ENCODE peak calls at places on chromosomes 2 and 18, in four cellular contexts. One of them, this sample, is unnamed.
A peak's percentile ranks its signal among the peaks of the same experiment; 100 is the strongest.

GRCh38 chr2:144456680-144457079 is 63.2 kb downstream of the ZEB2 start:
- DNase-seq in IMR-90: peak; percentile 97
- DNase-seq in PC-3: peak; percentile 59
- DNase-seq in mucosa of descending colon: no peak
- DNase-seq in this sample: no peak

GRCh38 chr2:15122915-15123314 is 438.2 kb downstream of the NBAS start:
- DNase-seq in IMR-90: peak; percentile 29
- DNase-seq in PC-3: no peak
- DNase-seq in mucosa of descending colon: no peak
- DNase-seq in this sample: no peak

GRCh38 chr2:187627153-187627552 is 72.9 kb upstream of the TFPI start:
- DNase-seq in IMR-90: no peak
- DNase-seq in PC-3: no peak
- DNase-seq in mucosa of descending colon: no peak
- DNase-seq in this sample: no peak

GRCh38 chr2:98815795-98816194 is 84.9 kb upstream of the MGAT4A start:
- DNase-seq in IMR-90: no peak
- DNase-seq in PC-3: no peak
- DNase-seq in mucosa of descending colon: no peak
- DNase-seq in this sample: no peak

GRCh38 chr2:147782521-147782920 is 62.3 kb upstream of the ACVR2A start:
- DNase-seq in IMR-90: peak; percentile 80
- DNase-seq in PC-3: peak; percentile 63
- DNase-seq in mucosa of descending colon: no peak
- DNase-seq in this sample: no peak

GRCh38 chr18:31657823-31658669 is 26.3 kb downstream of the B4GALT6 start:
- DNase-seq in IMR-90: no peak
- DNase-seq in PC-3: no peak
- DNase-seq in mucosa of descending colon: no peak
- DNase-seq in this sample: no peak

GRCh38 chr2:109255594-109255993 is 126.6 kb downstream of the SH3RF3 start:
- DNase-seq in IMR-90: no peak
- DNase-seq in PC-3: no peak
- DNase-seq in mucosa of descending colon: no peak
- DNase-seq in this sample: peak; percentile 14

GRCh38 chr18:46360841-46361240 is 256.7 kb downstream of the HAUS1 start:
- DNase-seq in IMR-90: no peak
- DNase-seq in PC-3: no peak
- DNase-seq in mucosa of descending colon: no peak
- DNase-seq in this sample: no peak

GRCh38 chr2:172698041-172698863 is 37.4 kb upstream of the RAPGEF4 start:
- DNase-seq in IMR-90: peak; percentile 97
- DNase-seq in PC-3: peak; percentile 92
- DNase-seq in mucosa of descending colon: no peak
- DNase-seq in this sample: no peak

GRCh38 chr2:73930386-73930785 is 3.7 kb downstream of the DGUOK start:
- DNase-seq in IMR-90: no peak
- DNase-seq in PC-3: no peak
- DNase-seq in mucosa of descending colon: no peak
- DNase-seq in this sample: no peak

GRCh38 chr2:63424329-63425078 is 163.8 kb downstream of the WDPCP start:
- DNase-seq in IMR-90: peak; percentile 41
- DNase-seq in PC-3: peak; percentile 85
- DNase-seq in mucosa of descending colon: no peak
- DNase-seq in this sample: no peak

GRCh38 chr18:77777126-77777525 is 527.5 kb downstream of the GALR1 start:
- DNase-seq in IMR-90: no peak
- DNase-seq in PC-3: no peak
- DNase-seq in mucosa of descending colon: no peak
- DNase-seq in this sample: no peak

GRCh38 chr2:99410276-99410675 is 73.1 kb downstream of the EIF5B start:
- DNase-seq in IMR-90: no peak
- DNase-seq in PC-3: no peak
- DNase-seq in mucosa of descending colon: no peak
- DNase-seq in this sample: no peak

GRCh38 chr2:156006721-156007618 is 325.6 kb downstream of the NR4A2 start:
- DNase-seq in IMR-90: no peak
- DNase-seq in PC-3: no peak
- DNase-seq in mucosa of descending colon: no peak
- DNase-seq in this sample: no peak

GRCh38 chr2:53545159-53546055 is 222.2 kb upstream of the CHAC2 start:
- DNase-seq in IMR-90: no peak
- DNase-seq in PC-3: no peak
- DNase-seq in mucosa of descending colon: no peak
- DNase-seq in this sample: no peak

GRCh38 chr2:219638217-219638947 is 11.0 kb downstream of the SLC4A3 start:
- DNase-seq in IMR-90: no peak
- DNase-seq in PC-3: peak; percentile 24
- DNase-seq in mucosa of descending colon: no peak
- DNase-seq in this sample: no peak

GRCh38 chr18:60541661-60542060 is 169.1 kb upstream of the MC4R start:
- DNase-seq in IMR-90: no peak
- DNase-seq in PC-3: no peak
- DNase-seq in mucosa of descending colon: no peak
- DNase-seq in this sample: no peak

GRCh38 chr18:48129621-48130082 is 199.2 kb upstream of the SMAD2 start:
- DNase-seq in IMR-90: no peak
- DNase-seq in PC-3: no peak
- DNase-seq in mucosa of descending colon: no peak
- DNase-seq in this sample: no peak

GRCh38 chr2:99899058-99899855 is 243.1 kb downstream of the AFF3 start:
- DNase-seq in IMR-90: no peak
- DNase-seq in PC-3: no peak
- DNase-seq in mucosa of descending colon: no peak
- DNase-seq in this sample: no peak

GRCh38 chr18:13562494-13563029 is 163.8 kb downstream of the FAM210A start:
- DNase-seq in IMR-90: no peak
- DNase-seq in PC-3: no peak
- DNase-seq in mucosa of descending colon: no peak
- DNase-seq in this sample: no peak

GRCh38 chr2:10889741-10890215 is 22.0 kb upstream of the KCNF1 start:
- DNase-seq in IMR-90: no peak
- DNase-seq in PC-3: no peak
- DNase-seq in mucosa of descending colon: peak; percentile 18
- DNase-seq in this sample: no peak

GRCh38 chr2:73054980-73055379 is 16.5 kb downstream of the SFXN5 start:
- DNase-seq in IMR-90: no peak
- DNase-seq in PC-3: no peak
- DNase-seq in mucosa of descending colon: no peak
- DNase-seq in this sample: no peak

GRCh38 chr2:150716186-150716585 is 228.7 kb upstream of the RND3 start:
- DNase-seq in IMR-90: no peak
- DNase-seq in PC-3: no peak
- DNase-seq in mucosa of descending colon: no peak
- DNase-seq in this sample: no peak

GRCh38 chr2:172350844-172351480 is 76.4 kb upstream of the ITGA6 start:
- DNase-seq in IMR-90: no peak
- DNase-seq in PC-3: no peak
- DNase-seq in mucosa of descending colon: no peak
- DNase-seq in this sample: peak; percentile 86

GRCh38 chr18:33583901-33584300 is 5.9 kb downstream of the ASXL3 start:
- DNase-seq in IMR-90: no peak
- DNase-seq in PC-3: no peak
- DNase-seq in mucosa of descending colon: no peak
- DNase-seq in this sample: no peak

GRCh38 chr2:19879115-19879514 is 22.7 kb downstream of the TTC32 start:
- DNase-seq in IMR-90: no peak
- DNase-seq in PC-3: no peak
- DNase-seq in mucosa of descending colon: no peak
- DNase-seq in this sample: no peak

GRCh38 chr2:121587131-121587530 is 56.5 kb downstream of the RNU4ATAC start:
- DNase-seq in IMR-90: no peak
- DNase-seq in PC-3: no peak
- DNase-seq in mucosa of descending colon: no peak
- DNase-seq in this sample: no peak

GRCh38 chr2:27240406-27240805 is 22.4 kb downstream of the SLC30A3 start:
- DNase-seq in IMR-90: no peak
- DNase-seq in PC-3: no peak
- DNase-seq in mucosa of descending colon: peak; percentile 13
- DNase-seq in this sample: no peak

GRCh38 chr2:11833601-11834000 is 87.2 kb downstream of the LPIN1 start:
- DNase-seq in IMR-90: peak; percentile 64
- DNase-seq in PC-3: no peak
- DNase-seq in mucosa of descending colon: no peak
- DNase-seq in this sample: no peak

GRCh38 chr2:140842110-140842509 is 1288.7 kb downstream of the LRP1B start:
- DNase-seq in IMR-90: no peak
- DNase-seq in PC-3: no peak
- DNase-seq in mucosa of descending colon: no peak
- DNase-seq in this sample: no peak

GRCh38 chr2:58163913-58164312 is 77.2 kb downstream of the FANCL start:
- DNase-seq in IMR-90: no peak
- DNase-seq in PC-3: no peak
- DNase-seq in mucosa of descending colon: no peak
- DNase-seq in this sample: no peak

GRCh38 chr18:12478269-12479057 is 70.7 kb downstream of the PRELID3A start:
- DNase-seq in IMR-90: no peak
- DNase-seq in PC-3: no peak
- DNase-seq in mucosa of descending colon: no peak
- DNase-seq in this sample: no peak

GRCh38 chr2:31213063-31213882 is 4.0 kb downstream of the CAPN14 start:
- DNase-seq in IMR-90: no peak
- DNase-seq in PC-3: peak; percentile 37
- DNase-seq in mucosa of descending colon: no peak
- DNase-seq in this sample: no peak

GRCh38 chr2:96260404-96261260 is 5.2 kb downstream of the TMEM127 start:
- DNase-seq in IMR-90: peak; percentile 92
- DNase-seq in PC-3: peak; percentile 91
- DNase-seq in mucosa of descending colon: peak; percentile 76
- DNase-seq in this sample: peak; percentile 64

GRCh38 chr2:209525834-209526281 is 102.0 kb downstream of the MAP2 start:
- DNase-seq in IMR-90: peak; percentile 94
- DNase-seq in PC-3: peak; percentile 55
- DNase-seq in mucosa of descending colon: no peak
- DNase-seq in this sample: no peak

GRCh38 chr2:207352978-207353377 is 176.8 kb upstream of the CREB1 start:
- DNase-seq in IMR-90: peak; percentile 20
- DNase-seq in PC-3: no peak
- DNase-seq in mucosa of descending colon: no peak
- DNase-seq in this sample: no peak

GRCh38 chr18:74972354-74972753 is 236.6 kb downstream of the PTGR3 start:
- DNase-seq in IMR-90: no peak
- DNase-seq in PC-3: no peak
- DNase-seq in mucosa of descending colon: no peak
- DNase-seq in this sample: no peak

GRCh38 chr2:153105829-153106578 is 372.6 kb downstream of the RPRM start:
- DNase-seq in IMR-90: no peak
- DNase-seq in PC-3: no peak
- DNase-seq in mucosa of descending colon: no peak
- DNase-seq in this sample: no peak

GRCh38 chr2:240566203-240567136 is 1.8 kb upstream of the RNPEPL1 start:
- DNase-seq in IMR-90: peak; percentile 70
- DNase-seq in PC-3: peak; percentile 81
- DNase-seq in mucosa of descending colon: peak; percentile 97
- DNase-seq in this sample: peak; percentile 96
- H3K4me1 ChIP-seq in IMR-90: peaks cover 36% of the 10 kb centered on the region
- H3K4me1 ChIP-seq in PC-3: peaks cover 56% of the 10 kb centered on the region
- H3K4me1 ChIP-seq in mucosa of descending colon: peaks cover 71% of the 10 kb centered on the region
- H3K4me1 ChIP-seq in this sample: peaks cover 6% of the 10 kb centered on the region

GRCh38 chr2:37588316-37588777 is 83.1 kb downstream of the CDC42EP3 start:
- DNase-seq in IMR-90: peak; percentile 43
- DNase-seq in PC-3: peak; percentile 83
- DNase-seq in mucosa of descending colon: no peak
- DNase-seq in this sample: no peak

GRCh38 chr2:37585295-37585908 is 86.0 kb downstream of the CDC42EP3 start:
- DNase-seq in IMR-90: peak; percentile 80
- DNase-seq in PC-3: peak; percentile 25
- DNase-seq in mucosa of descending colon: peak; percentile 56
- DNase-seq in this sample: no peak

GRCh38 chr2:37585982-37586621 is 85.3 kb downstream of the CDC42EP3 start:
- DNase-seq in IMR-90: peak; percentile 93
- DNase-seq in PC-3: peak; percentile 95
- DNase-seq in mucosa of descending colon: peak; percentile 35
- DNase-seq in this sample: no peak

GRCh38 chr2:37587817-37588216 is 83.6 kb downstream of the CDC42EP3 start:
- DNase-seq in IMR-90: no peak
- DNase-seq in PC-3: no peak
- DNase-seq in mucosa of descending colon: no peak
- DNase-seq in this sample: no peak

DNA sequence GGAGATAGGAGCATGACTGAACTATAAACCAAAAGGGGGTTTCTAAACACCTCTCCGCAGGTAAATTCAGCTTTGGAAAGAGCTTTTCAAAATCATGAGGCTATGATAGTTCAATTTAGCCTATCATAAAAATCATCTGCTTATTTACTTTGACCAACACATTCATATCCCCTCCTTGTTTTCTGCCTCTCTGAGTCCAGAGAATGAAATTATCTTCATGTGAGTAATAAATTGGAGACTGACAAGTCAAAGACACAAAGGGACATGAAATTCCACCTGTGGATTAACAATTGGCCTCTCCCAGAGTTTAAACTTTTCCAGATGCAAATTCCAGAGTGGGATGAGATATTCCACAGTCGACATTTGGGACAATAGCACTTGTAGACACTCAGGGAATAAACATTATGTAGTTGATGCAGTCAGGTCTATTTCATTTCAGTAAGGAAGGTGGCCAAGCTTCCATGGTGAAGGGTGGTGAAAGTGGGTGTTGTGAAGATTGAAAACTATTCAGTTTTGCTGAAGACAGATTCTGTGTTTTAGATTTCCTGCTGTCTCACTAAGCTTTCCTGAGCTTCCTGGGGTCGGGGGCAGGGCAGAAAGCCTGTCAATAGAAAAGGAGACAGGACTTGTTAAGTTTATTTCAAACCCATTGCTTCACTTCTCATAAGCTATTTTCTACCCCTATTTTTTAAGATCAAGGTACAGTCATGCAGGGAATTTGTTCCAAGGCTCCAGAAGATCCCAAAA is 84.6 kb downstream of the CDC42EP3 start:
- DNase-seq in IMR-90: no peak
- DNase-seq in PC-3: peak; percentile 66
- DNase-seq in mucosa of descending colon: peak; percentile 36
- DNase-seq in this sample: no peak
- H3K4me1 ChIP-seq in IMR-90: peaks cover 22% of the 10 kb centered on the region
- H3K4me1 ChIP-seq in PC-3: peaks cover 85% of the 10 kb centered on the region
- H3K4me1 ChIP-seq in mucosa of descending colon: peaks cover 31% of the 10 kb centered on the region
- H3K4me1 ChIP-seq in this sample: peaks cover 6% of the 10 kb centered on the region

GRCh38 chr2:33526132-33526531 is 49.7 kb downstream of the RASGRP3 start:
- DNase-seq in IMR-90: peak; percentile 43
- DNase-seq in PC-3: no peak
- DNase-seq in mucosa of descending colon: no peak
- DNase-seq in this sample: no peak
- H3K4me1 ChIP-seq in IMR-90: peaks cover 12% of the 10 kb centered on the region
- H3K4me1 ChIP-seq in PC-3: peaks cover 10% of the 10 kb centered on the region
- H3K4me1 ChIP-seq in mucosa of descending colon: no peaks in the 10 kb centered on the region
- H3K4me1 ChIP-seq in this sample: no peaks in the 10 kb centered on the region

GRCh38 chr2:160565099-160565498 is 71.5 kb upstream of the RBMS1 start:
- DNase-seq in IMR-90: no peak
- DNase-seq in PC-3: no peak
- DNase-seq in mucosa of descending colon: no peak
- DNase-seq in this sample: no peak
- H3K4me1 ChIP-seq in IMR-90: peaks cover 2% of the 10 kb centered on the region
- H3K4me1 ChIP-seq in PC-3: peaks cover 30% of the 10 kb centered on the region
- H3K4me1 ChIP-seq in mucosa of descending colon: no peaks in the 10 kb centered on the region
- H3K4me1 ChIP-seq in this sample: no peaks in the 10 kb centered on the region